ENCODE peak calls at places on chromosomes 2 and 18, in six cellular contexts. W is GM23338; G is progenitor cell of endocrine pancreas; M is fibroblast of pulmonary artery; Y is mucosa of descending colon; F is activated CD4-positive, alpha-beta T cell treated with anti-CD3 and anti-CD28 coated beads for 48 hours. K is an unnamed sample.
A peak's percentile ranks its signal among the peaks of the same experiment; 100 is the strongest.

GRCh38 chr18:23281626-23282436 is 146.5 kb downstream of the CABLES1 start:
- DNase-seq in W (peak; percentile 45), G (no peak), M (no peak), Y (no peak), F (no peak), K (no peak)

GRCh38 chr2:235734700-235735205 is 240.9 kb downstream of the AGAP1 start:
- DNase-seq in W (no peak), G (no peak), M (no peak), Y (no peak), F (no peak), K (no peak)

GRCh38 chr18:10213526-10213925 is 240.9 kb upstream of the APCDD1 start:
- DNase-seq in W (no peak), G (no peak), M (peak; percentile 59), Y (no peak), F (no peak), K (peak; percentile 53)

GRCh38 chr2:9230881-9231280 is 24.3 kb downstream of the ASAP2 start:
- DNase-seq in W (no peak), G (no peak), M (no peak), Y (no peak), F (no peak), K (no peak)

GRCh38 chr2:184727813-184728212 is 129.5 kb downstream of the ZNF804A start:
- DNase-seq in W (no peak), G (no peak), M (no peak), Y (no peak), F (no peak), K (no peak)

GRCh38 chr2:579961-580360 is 97.2 kb downstream of the TMEM18 start:
- DNase-seq in W (no peak), G (no peak), M (no peak), Y (no peak), F (no peak), K (no peak)

GRCh38 chr18:58192519-58192918 is 148.5 kb downstream of the NEDD4L start:
- DNase-seq in W (no peak), G (no peak), M (no peak), Y (no peak), F (no peak), K (no peak)

GRCh38 chr2:9752441-9753275 is 90.6 kb upstream of the TAF1B start:
- DNase-seq in W (no peak), G (no peak), M (no peak), Y (no peak), F (peak; percentile 94), K (peak; percentile 80)

GRCh38 chr2:195461010-195461409 is 196.0 kb upstream of the SLC39A10 start:
- DNase-seq in W (no peak), G (no peak), M (no peak), Y (no peak), F (no peak), K (no peak)

GRCh38 chr2:96213379-96213778 is 4.8 kb upstream of the STARD7 start:
- DNase-seq in W (peak; percentile 54), G (no peak), M (no peak), Y (no peak), F (no peak), K (no peak)

GRCh38 chr2:161681043-161681442 is 56.8 kb downstream of the SLC4A10 start:
- DNase-seq in W (no peak), G (no peak), M (peak; percentile 5), Y (no peak), F (no peak), K (peak; percentile 18)

GRCh38 chr2:97911210-97911921 is 84.4 kb downstream of the TMEM131 start:
- DNase-seq in W (no peak), G (no peak), M (peak; percentile 34), Y (no peak), F (no peak), K (peak; percentile 64)

GRCh38 chr2:190121971-190122370 is 59.4 kb upstream of the MSTN start:
- DNase-seq in W (peak; percentile 78), G (no peak), M (peak; percentile 40), Y (no peak), F (no peak), K (peak; percentile 43)

GRCh38 chr2:29755829-29756228 is 165.6 kb downstream of the ALK start:
- DNase-seq in W (no peak), G (no peak), M (no peak), Y (no peak), F (no peak), K (no peak)

GRCh38 chr2:97693476-97693875 is 19.9 kb upstream of the ZAP70 start:
- DNase-seq in W (no peak), G (no peak), M (peak; percentile 29), Y (no peak), F (no peak), K (peak; percentile 44)

GRCh38 chr2:6423944-6424343 is 441.8 kb downstream of the CMPK2 start:
- DNase-seq in W (no peak), G (no peak), M (no peak), Y (no peak), F (no peak), K (no peak)

GRCh38 chr2:203310688-203311087 is 17.5 kb upstream of the ABI2 start:
- DNase-seq in W (no peak), G (no peak), M (no peak), Y (no peak), F (no peak), K (no peak)

GRCh38 chr2:54836477-54836876 is 113.0 kb downstream of the EML6 start:
- DNase-seq in W (no peak), G (no peak), M (no peak), Y (no peak), F (no peak), K (no peak)

GRCh38 chr2:8575810-8576423 is 105.9 kb upstream of the ID2 start:
- DNase-seq in W (no peak), G (no peak), M (no peak), Y (peak; percentile 49), F (no peak), K (no peak)

GRCh38 chr2:108171652-108172051 is 68.1 kb upstream of the SULT1C3 start:
- DNase-seq in W (no peak), G (no peak), M (no peak), Y (no peak), F (no peak), K (no peak)

GRCh38 chr18:57802166-57802868 is 798 bp downstream of the ATP8B1 start:
- DNase-seq in W (peak; percentile 54), G (no peak), M (no peak), Y (no peak), F (peak; percentile 5), K (no peak)

K was measured in cardiac fibroblast.